ENCODE peak calls at places on chromosomes 11 and 22, in ten cellular contexts. H, S, G, O, U, Z, M, P, T and A are unnamed samples.
A peak's percentile ranks its signal among the peaks of the same experiment; 100 is the strongest.

GRCh38 chr11:73465019-73465675 is 88.9 kb downstream of the RELT start:
- DNase-seq in H (no peak), S (no peak), G (no peak), O (no peak), U (no peak), Z (no peak), M (no peak), P (no peak), T (no peak), A (no peak)

GRCh38 chr11:9726313-9727022 is 62.6 kb downstream of the SWAP70 start:
- DNase-seq in H (peak; percentile 91), S (no peak), G (peak; percentile 59), O (no peak), U (peak; percentile 62), Z (no peak), M (no peak), P (no peak), T (no peak), A (no peak)

GRCh38 chr11:7246179-7246578 is 5.5 kb upstream of the SYT9 start:
- DNase-seq in H (no peak), S (no peak), G (no peak), O (no peak), U (no peak), Z (no peak), M (no peak), P (no peak), T (no peak), A (no peak)

GRCh38 chr22:21865041-21865440 is 2.4 kb downstream of the MAPK1 start:
- DNase-seq in H (peak; percentile 93), S (no peak), G (no peak), O (no peak), U (peak; percentile 72), Z (no peak), M (no peak), P (no peak), T (no peak), A (peak; percentile 26)

GRCh38 chr11:96306933-96307747 is 35.9 kb downstream of the MAML2 start:
- DNase-seq in H (peak; percentile 100), S (no peak), G (peak; percentile 96), O (no peak), U (peak; percentile 100), Z (no peak), M (no peak), P (no peak), T (no peak), A (no peak)

GRCh38 chr11:8038811-8039529 is 42.0 kb upstream of the TUB start:
- DNase-seq in H (no peak), S (no peak), G (no peak), O (no peak), U (no peak), Z (no peak), M (no peak), P (no peak), T (no peak), A (no peak)

GRCh38 chr11:97815667-97816066 is 1205.1 kb upstream of the CNTN5 start:
- DNase-seq in H (peak; percentile 33), S (no peak), G (no peak), O (no peak), U (no peak), Z (no peak), M (no peak), P (no peak), T (no peak), A (no peak)

GRCh38 chr11:104256525-104256924 is 92.6 kb upstream of the PDGFD start:
- DNase-seq in H (peak; percentile 34), S (no peak), G (no peak), O (no peak), U (peak; percentile 17), Z (no peak), M (no peak), P (no peak), T (no peak), A (no peak)

GRCh38 chr11:28049338-28050216 is 58.4 kb downstream of the KIF18A start:
- DNase-seq in H (peak; percentile 71), S (no peak), G (peak; percentile 81), O (no peak), U (peak; percentile 63), Z (no peak), M (no peak), P (no peak), T (no peak), A (no peak)

GRCh38 chr11:126318642-126319373 is 14.9 kb downstream of the DCPS start:
- DNase-seq in H (peak; percentile 98), S (no peak), G (peak; percentile 81), O (peak; percentile 20), U (peak; percentile 74), Z (no peak), M (no peak), P (no peak), T (peak; percentile 53), A (no peak)

GRCh38 chr11:34647532-34647931 is 26.6 kb downstream of the EHF start:
- DNase-seq in H (no peak), S (no peak), G (no peak), O (no peak), U (no peak), Z (no peak), M (no peak), P (no peak), T (no peak), A (no peak)

GRCh38 chr11:58788355-58789023 is 56.0 kb downstream of the GLYATL2 start:
- DNase-seq in H (peak; percentile 51), S (no peak), G (peak; percentile 80), O (peak; percentile 16), U (peak; percentile 78), Z (peak; percentile 26), M (no peak), P (peak; percentile 76), T (peak; percentile 60), A (no peak)

GRCh38 chr11:35618497-35619029 is 303 bp downstream of the FJX1 start:
- DNase-seq in H (peak; percentile 58), S (no peak), G (peak; percentile 13), O (no peak), U (peak; percentile 48), Z (no peak), M (no peak), P (no peak), T (no peak), A (no peak)